ENCODE peak calls at places on chromosomes 13 and 19, in seven cellular contexts. S is brain microvascular endothelial cell, T is epithelial cell of proximal tubule, A is heart right ventricle, W is GM12865, M is thoracic aorta, O is AG10803. I is an unnamed sample.

GRCh38 chr19:54804101-54804500 is 691 bp downstream of the KIR2DL4 start:
- DNase-seq in S (no peak), T (no peak), A (no peak), W (no peak), M (no peak), O (no peak), I (no peak)

GRCh38 chr19:22625266-22626035 is 8.7 kb upstream of the ZNF492 start:
- DNase-seq in S (no peak), T (no peak), A (no peak), W (no peak), M (no peak), O (no peak), I (no peak)

GRCh38 chr19:16457195-16457953 is 14.4 kb downstream of the EPS15L1 start:
- DNase-seq in S (no peak), T (no peak), A (peak), W (peak), M (no peak), O (peak), I (no peak)

GRCh38 chr13:73303858-73304257 is 245.1 kb downstream of the KLF5 start:
- DNase-seq in S (peak), T (peak), A (no peak), W (no peak), M (no peak), O (peak), I (no peak)

GRCh38 chr19:43797118-43797517 is 5.1 kb downstream of the LYPD5 start:
- DNase-seq in S (no peak), T (no peak), A (no peak), W (no peak), M (no peak), O (no peak), I (no peak)

GRCh38 chr19:30450101-30450500 is 77.9 kb downstream of the ZNF536 start:
- DNase-seq in S (no peak), T (peak), A (peak), W (no peak), M (no peak), O (peak), I (no peak)

GRCh38 chr19:56099638-56100539 is 21.2 kb downstream of the ZNF787 start:
- DNase-seq in S (no peak), T (no peak), A (peak), W (no peak), M (no peak), O (no peak), I (no peak)

GRCh38 chr19:45761714-45762113 is 7.3 kb downstream of the SIX5 start:
- DNase-seq in S (no peak), T (no peak), A (no peak), W (no peak), M (no peak), O (no peak), I (no peak)

GRCh38 chr19:40331052-40331451 is 17.1 kb downstream of the C19orf47 start:
- DNase-seq in S (no peak), T (no peak), A (no peak), W (no peak), M (no peak), O (no peak), I (no peak)

GRCh38 chr19:11265785-11266236 is 3.5 kb upstream of the DOCK6 start:
- DNase-seq in S (no peak), T (no peak), A (no peak), W (no peak), M (no peak), O (no peak), I (no peak)

GRCh38 chr13:23541221-23541620 is 29.0 kb upstream of the TNFRSF19 start:
- DNase-seq in S (no peak), T (no peak), A (no peak), W (no peak), M (no peak), O (no peak), I (no peak)

GRCh38 chr19:29606420-29606747 is 301 bp downstream of the POP4 start:
- DNase-seq in S (no peak), T (no peak), A (no peak), W (no peak), M (no peak), O (no peak), I (no peak)

GRCh38 chr13:37729876-37730275 is 131.3 kb upstream of the POSTN start:
- DNase-seq in S (no peak), T (no peak), A (no peak), W (no peak), M (no peak), O (no peak), I (no peak)

GRCh38 chr13:98401936-98402335 is 175.0 kb downstream of the STK24 start:
- DNase-seq in S (no peak), T (no peak), A (no peak), W (no peak), M (no peak), O (no peak), I (no peak)

GRCh38 chr13:110471833-110472162 is 89.7 kb downstream of the RAB20 start:
- DNase-seq in S (peak), T (peak), A (peak), W (peak), M (no peak), O (no peak), I (no peak)

GRCh38 chr19:30227661-30228112 is 144.5 kb upstream of the ZNF536 start:
- DNase-seq in S (peak), T (no peak), A (peak), W (peak), M (no peak), O (peak), I (no peak)

GRCh38 chr13:101520672-101521071 is 68.2 kb downstream of the ITGBL1 start:
- DNase-seq in S (peak), T (no peak), A (no peak), W (peak), M (no peak), O (peak), I (no peak)

GRCh38 chr13:102779426-102780159 is 6.0 kb upstream of the TEX30 start:
- DNase-seq in S (no peak), T (no peak), A (no peak), W (no peak), M (no peak), O (no peak), I (no peak)

GRCh38 chr19:44741258-44741731 is 7.2 kb upstream of the BCL3 start:
- DNase-seq in S (no peak), T (no peak), A (no peak), W (no peak), M (no peak), O (peak), I (no peak)

GRCh38 chr13:84430015-84430414 is 547.7 kb upstream of the SLITRK1 start:
- DNase-seq in S (peak), T (no peak), A (no peak), W (no peak), M (no peak), O (peak), I (no peak)

GRCh38 chr19:33434886-33435705 is 61.6 kb downstream of the CEBPG start:
- DNase-seq in S (peak), T (no peak), A (no peak), W (no peak), M (no peak), O (peak), I (no peak)

GRCh38 chr13:50627111-50627510 is 216.4 kb downstream of the DLEU7 start:
- DNase-seq in S (no peak), T (no peak), A (no peak), W (no peak), M (no peak), O (no peak), I (no peak)

GRCh38 chr13:20175907-20176652 is 15.2 kb upstream of the GJA3 start:
- DNase-seq in S (no peak), T (no peak), A (no peak), W (no peak), M (no peak), O (no peak), I (no peak)

GRCh38 chr13:23683084-23683483 is 112.9 kb downstream of the TNFRSF19 start:
- DNase-seq in S (no peak), T (no peak), A (no peak), W (no peak), M (no peak), O (no peak), I (no peak)

GRCh38 chr19:29483641-29483920 is 42.2 kb upstream of the VSTM2B start:
- DNase-seq in S (no peak), T (no peak), A (no peak), W (no peak), M (no peak), O (no peak), I (no peak)

GRCh38 chr13:23160241-23161175 is 20.3 kb upstream of the SGCG start:
- DNase-seq in S (no peak), T (no peak), A (no peak), W (no peak), M (no peak), O (peak), I (no peak)

GRCh38 chr19:50203281-50204080 is at the start of gene MYH14:
- DNase-seq in S (peak), T (no peak), A (peak), W (no peak), M (peak), O (peak), I (no peak)

GRCh38 chr19:18954094-18954493 is 13.1 kb upstream of the HOMER3 start:
- DNase-seq in S (no peak), T (no peak), A (no peak), W (no peak), M (no peak), O (no peak), I (no peak)

GRCh38 chr19:17949956-17950309 is 17.0 kb upstream of the KCNN1 start:
- DNase-seq in S (no peak), T (no peak), A (no peak), W (no peak), M (no peak), O (no peak), I (no peak)

GRCh38 chr13:110676511-110677204 is 29.3 kb downstream of the CARS2 start:
- DNase-seq in S (no peak), T (no peak), A (no peak), W (peak), M (no peak), O (no peak), I (no peak)

GRCh38 chr13:45255253-45255987 is 54.6 kb upstream of the KCTD4 start:
- DNase-seq in S (no peak), T (no peak), A (no peak), W (no peak), M (no peak), O (no peak), I (no peak)

GRCh38 chr13:75365724-75366173 is 116.2 kb downstream of the TBC1D4 start:
- DNase-seq in S (peak), T (peak), A (no peak), W (peak), M (no peak), O (peak), I (no peak)

GRCh38 chr19:8638078-8638619 is 7.7 kb downstream of the NFILZ start:
- DNase-seq in S (peak), T (no peak), A (no peak), W (no peak), M (no peak), O (peak), I (no peak)

GRCh38 chr13:39765801-39766463 is 110.5 kb downstream of the COG6 start:
- DNase-seq in S (no peak), T (peak), A (peak), W (peak), M (no peak), O (peak), I (no peak)

GRCh38 chr19:7516878-7517277 is 975 bp downstream of the ZNF358 start:
- DNase-seq in S (no peak), T (no peak), A (no peak), W (no peak), M (no peak), O (no peak), I (no peak)

DNA sequence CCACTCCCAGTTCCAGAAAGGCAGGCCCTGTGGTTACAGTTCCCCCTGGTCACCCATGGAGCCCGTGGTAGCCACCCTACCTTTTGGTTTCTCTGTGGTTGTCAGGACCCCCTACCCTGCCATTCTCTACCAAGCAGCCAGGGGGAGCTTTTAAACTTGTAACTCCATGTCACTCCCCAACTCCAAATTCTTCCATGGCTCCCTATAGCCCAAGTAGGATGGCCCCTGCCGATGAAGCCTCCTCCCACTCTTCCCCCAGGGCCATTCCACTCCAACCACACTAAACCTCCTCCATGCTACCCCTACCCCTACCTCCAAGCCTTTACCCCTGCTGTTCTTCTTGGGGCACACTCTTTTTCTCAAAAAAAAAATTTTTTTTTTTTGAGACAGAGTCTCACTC is 2.2 kb downstream of the S1PR2 start:
- DNase-seq in S (peak), T (no peak), A (no peak), W (peak), M (no peak), O (peak), I (no peak)
- H3K4me3 ChIP-seq in S (no peak), T (no peak), A (peak), W (peak), M (no peak), O (no peak), I (peak)

GRCh38 chr19:48481846-48482639 is 12.9 kb downstream of the CYTH2 start:
- DNase-seq in S (no peak), T (no peak), A (no peak), W (no peak), M (no peak), O (peak), I (no peak)
- H3K4me3 ChIP-seq in S (no peak), T (no peak), A (no peak), W (no peak), M (no peak), O (no peak), I (no peak)

GRCh38 chr19:2779121-2779740 is 3.8 kb downstream of the SGTA start:
- DNase-seq in S (no peak), T (no peak), A (no peak), W (no peak), M (no peak), O (no peak), I (no peak)
- H3K4me3 ChIP-seq in S (no peak), T (no peak), A (no peak), W (no peak), M (no peak), O (no peak), I (no peak)

GRCh38 chr19:6376512-6377193 is 920 bp upstream of the PSPN start:
- DNase-seq in S (no peak), T (no peak), A (no peak), W (no peak), M (no peak), O (no peak), I (no peak)

GRCh38 chr19:6378498-6378897 is 2.8 kb upstream of the PSPN start:
- DNase-seq in S (no peak), T (no peak), A (no peak), W (no peak), M (no peak), O (no peak), I (no peak)

GRCh38 chr19:6375411-6376010 is at the start of gene PSPN:
- DNase-seq in S (no peak), T (no peak), A (no peak), W (no peak), M (no peak), O (no peak), I (no peak)

GRCh38 chr19:6379744-6380143 is 4.0 kb upstream of the PSPN start:
- DNase-seq in S (no peak), T (no peak), A (no peak), W (no peak), M (no peak), O (no peak), I (no peak)

DNA sequence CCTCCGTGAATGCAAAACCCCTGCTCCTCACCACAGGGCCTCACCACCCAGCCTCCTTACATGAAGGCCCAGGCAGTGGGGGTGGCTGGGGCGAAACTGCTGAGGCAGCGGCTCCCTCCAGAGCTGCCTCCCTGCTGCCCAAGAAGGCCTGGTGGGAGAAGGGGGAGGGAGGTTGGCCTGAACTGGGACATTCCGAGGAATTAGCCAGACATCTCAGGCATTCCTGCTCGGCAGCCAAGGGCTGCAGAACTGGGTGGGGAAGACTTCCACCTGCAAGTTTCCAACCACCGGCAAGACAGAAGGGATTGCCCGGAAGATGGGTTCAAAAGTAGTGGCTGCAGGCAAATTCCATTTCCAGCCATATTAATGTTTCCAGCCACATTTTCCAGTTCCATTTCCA is 2.3 kb upstream of the PSPN start:
- DNase-seq in S (no peak), T (peak), A (no peak), W (no peak), M (no peak), O (peak), I (no peak)
- H3K4me3 ChIP-seq in S (no peak), T (no peak), A (no peak), W (no peak), M (no peak), O (no peak), I (no peak)

GRCh38 chr19:38649305-38650179 is 2.1 kb downstream of the ACTN4 start:
- DNase-seq in S (no peak), T (no peak), A (peak), W (no peak), M (no peak), O (no peak), I (no peak)
- H3K4me3 ChIP-seq in S (peak), T (peak), A (peak), W (peak), M (peak), O (peak), I (peak)

GRCh38 chr19:41552558-41552957 is 23.4 kb upstream of the CEACAM21 start:
- DNase-seq in S (no peak), T (no peak), A (no peak), W (peak), M (no peak), O (no peak), I (no peak)
- H3K4me3 ChIP-seq in S (no peak), T (no peak), A (no peak), W (peak), M (peak), O (no peak), I (no peak)

DNA sequence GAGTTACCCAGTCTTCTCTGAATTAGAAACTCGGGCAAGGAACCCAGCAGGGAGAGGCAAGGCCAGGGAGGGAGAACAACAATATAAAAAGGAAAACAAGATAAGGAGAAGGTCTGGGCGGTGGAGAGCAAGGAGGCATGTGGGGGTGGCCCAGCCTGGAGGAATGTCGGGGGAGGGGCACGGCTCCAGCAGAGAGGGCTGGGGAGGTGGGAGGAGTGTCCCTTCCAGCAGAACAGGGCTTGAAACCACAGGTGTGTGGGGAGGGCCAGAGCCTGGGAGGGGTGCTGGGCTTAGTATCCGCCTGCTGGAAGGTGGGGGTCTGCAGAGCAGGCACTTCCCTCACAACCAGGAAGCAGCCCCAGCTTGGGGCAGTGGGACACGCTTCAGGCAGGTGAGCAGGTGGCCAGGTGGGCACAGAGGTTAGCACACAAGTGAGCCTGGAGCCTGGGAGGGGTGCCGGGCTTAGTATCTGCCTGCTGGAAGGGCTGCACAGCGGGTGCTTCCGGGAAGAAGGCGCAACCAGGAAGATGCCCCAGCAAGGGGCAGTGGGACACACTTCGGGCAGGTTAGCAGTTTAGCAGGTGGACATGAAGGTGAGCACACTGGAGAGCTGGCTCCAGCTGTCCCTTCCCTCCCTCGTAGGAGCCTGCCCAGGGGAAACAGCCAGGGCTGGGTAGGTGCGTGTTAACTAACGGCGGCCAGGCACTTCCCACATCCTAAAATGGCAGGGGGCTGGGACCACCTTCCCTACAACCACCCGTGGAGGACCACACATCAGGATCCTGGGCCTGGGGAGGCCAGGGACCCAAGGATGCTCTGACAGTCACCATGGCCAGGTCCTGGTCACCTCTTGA is 3.1 kb downstream of the GAS6 start:
- DNase-seq in S (no peak), T (no peak), A (no peak), W (no peak), M (no peak), O (no peak), I (no peak)
- H3K4me3 ChIP-seq in S (no peak), T (no peak), A (peak), W (no peak), M (peak), O (peak), I (peak)